ENCODE peak calls at places on chromosomes 12 and 14, in five cellular contexts. O is NCI-H510A, E is H9, B is MM.1S, P is NCI-H460. C is an unnamed sample.

GRCh38 chr14:20501346-20501745 is 4.0 kb upstream of the RNASE10 start:
- DNase-seq in B (no peak), E (no peak), P (peak; percentile 15), O (no peak), C (no peak)

GRCh38 chr14:99728981-99729451 is 44.9 kb downstream of the CYP46A1 start:
- DNase-seq in O (no peak), E (no peak), B (no peak), P (no peak), C (no peak)

GRCh38 chr14:105313381-105314286 is 914 bp upstream of the PACS2 start:
- DNase-seq in E (peak; percentile 55), P (no peak), B (peak; percentile 22), O (no peak), C (no peak)

GRCh38 chr14:104998801-104999200 is 13.2 kb downstream of the CLBA1 start:
- DNase-seq in E (no peak), B (no peak), P (no peak), O (no peak), C (no peak)

GRCh38 chr14:54737132-54737711 is 165.4 kb downstream of the GCH1 start:
- DNase-seq in O (no peak), E (no peak), B (no peak), P (no peak), C (peak; percentile 82)

GRCh38 chr12:62260733-62261683 is 804 bp downstream of the USP15 start:
- DNase-seq in E (no peak), B (peak; percentile 80), O (no peak), P (no peak), C (peak; percentile 45)

GRCh38 chr14:102086346-102086971 is 385 bp downstream of the HSP90AA1 start:
- DNase-seq in P (no peak), B (peak; percentile 33), O (peak; percentile 29), E (no peak), C (peak; percentile 59)

GRCh38 chr12:85626031-85626781 is 210.0 kb downstream of the RASSF9 start:
- DNase-seq in E (no peak), P (peak; percentile 7), B (no peak), O (no peak), C (peak; percentile 65)

GRCh38 chr14:77659822-77660221 is 43.4 kb upstream of the SPTLC2 start:
- DNase-seq in B (no peak), O (no peak), E (no peak), P (no peak), C (no peak)

GRCh38 chr14:99560946-99561683 is 42.9 kb downstream of the CCDC85C start:
- DNase-seq in O (no peak), E (no peak), P (no peak), B (no peak), C (no peak)

C was measured in RPMI7951.